ENCODE peak calls at places on chromosomes 3 and 15, in eight cellular contexts. O is C1 segment of cervical spinal cord; C is stimulated activated CD4-positive, alpha-beta T cell treated with anti-CD3 and anti-CD28 coated beads, Interleukin-2, amount 100 ng/mL, for 48 hours; Y is Kasumi-1; E is NCI-H345; R is cardiac muscle cell; M is hippocampal formation; A is tibial artery. H is an unnamed sample.

GRCh38 chr3:157093096-157093495 is 66.9 kb downstream of the CCNL1 start:
- DNase-seq in C (no peak), M (no peak), E (no peak), O (no peak), R (no peak), Y (no peak), A (no peak), H (no peak)

GRCh38 chr3:23004971-23005370 is 198.2 kb upstream of the UBE2E2 start:
- DNase-seq in Y (no peak), E (no peak), O (no peak), C (no peak), R (no peak), M (no peak), A (no peak), H (no peak)

GRCh38 chr3:194112120-194113106 is 23.5 kb upstream of the HES1 start:
- DNase-seq in R (no peak), Y (no peak), A (no peak), E (peak; percentile 51), C (no peak), M (no peak), O (no peak), H (no peak)

GRCh38 chr3:57118279-57118678 is 46.9 kb downstream of the IL17RD start:
- DNase-seq in O (no peak), A (no peak), E (no peak), C (no peak), M (no peak), R (no peak), Y (no peak), H (no peak)

GRCh38 chr15:86444527-86444926 is 364.9 kb downstream of the AGBL1 start:
- DNase-seq in Y (no peak), M (no peak), E (no peak), C (no peak), A (no peak), O (no peak), R (peak; percentile 69), H (no peak)

GRCh38 chr15:28927043-28927442 is 41.3 kb downstream of the APBA2 start:
- DNase-seq in E (no peak), O (no peak), R (no peak), Y (no peak), A (peak; percentile 20), C (no peak), M (no peak), H (no peak)

GRCh38 chr3:191328383-191328962 is 721 bp upstream of the CCDC50 start:
- DNase-seq in Y (no peak), E (peak; percentile 37), R (no peak), C (no peak), O (no peak), M (no peak), A (no peak), H (no peak)

GRCh38 chr3:66115858-66116654 is 77.3 kb upstream of the MAGI1 start:
- DNase-seq in Y (no peak), E (no peak), O (no peak), R (peak; percentile 78), A (peak; percentile 71), C (no peak), M (peak; percentile 9), H (no peak)

GRCh38 chr15:59274126-59274970 is 67.7 kb downstream of the LDHAL6B start:
- DNase-seq in R (no peak), A (no peak), E (no peak), M (no peak), C (no peak), Y (no peak), O (no peak), H (no peak)

GRCh38 chr3:149701206-149701976 is 43.6 kb upstream of the WWTR1 start:
- DNase-seq in O (no peak), R (no peak), C (no peak), M (no peak), E (no peak), Y (no peak), A (no peak), H (peak; percentile 71)

GRCh38 chr15:40932146-40932545 is 3.0 kb downstream of the DLL4 start:
- DNase-seq in Y (peak; percentile 27), A (no peak), E (peak; percentile 40), C (no peak), R (no peak), O (no peak), M (no peak), H (no peak)

GRCh38 chr3:143071776-143072175 is 47.8 kb upstream of the CHST2 start:
- DNase-seq in C (no peak), R (no peak), E (no peak), A (no peak), O (no peak), Y (no peak), M (no peak), H (no peak)

GRCh38 chr3:143525408-143525807 is 322.9 kb downstream of the SLC9A9 start:
- DNase-seq in A (no peak), C (no peak), O (no peak), E (no peak), Y (no peak), M (no peak), R (no peak), H (no peak)

GRCh38 chr15:79316864-79317263 is 6.0 kb downstream of the TMED3 start:
- DNase-seq in M (no peak), A (no peak), O (no peak), R (no peak), C (no peak), Y (no peak), E (no peak), H (no peak)

GRCh38 chr3:147614210-147614609 is 205.0 kb downstream of the ZIC1 start:
- DNase-seq in R (no peak), Y (no peak), C (no peak), E (no peak), M (no peak), O (no peak), A (no peak), H (no peak)

GRCh38 chr3:107285197-107285596 is 92.0 kb upstream of the CCDC54 start:
- DNase-seq in A (no peak), E (no peak), R (no peak), Y (no peak), M (no peak), C (no peak), O (no peak), H (no peak)

GRCh38 chr3:43074901-43075689 is 30.8 kb downstream of the POMGNT2 start:
- DNase-seq in Y (no peak), A (no peak), M (no peak), C (no peak), O (no peak), E (no peak), R (no peak), H (no peak)

GRCh38 chr15:77709135-77709886 is 76.6 kb upstream of the LINGO1 start:
- DNase-seq in O (no peak), C (no peak), Y (no peak), A (no peak), E (no peak), M (no peak), R (peak; percentile 29), H (no peak)

GRCh38 chr3:187621881-187622280 is 48.3 kb downstream of the SST start:
- DNase-seq in Y (no peak), M (no peak), R (no peak), O (no peak), A (no peak), C (no peak), E (no peak), H (no peak)

GRCh38 chr15:33022629-33023028 is 171.9 kb downstream of the FMN1 start:
- DNase-seq in C (no peak), R (peak; percentile 78), O (no peak), Y (peak; percentile 3), A (peak; percentile 56), E (peak; percentile 25), M (peak; percentile 5), H (no peak)

GRCh38 chr3:110568246-110568645 is 503.4 kb upstream of the NECTIN3 start:
- DNase-seq in E (no peak), A (no peak), C (no peak), Y (no peak), O (no peak), R (no peak), M (no peak), H (no peak)

GRCh38 chr3:122758877-122759670 is 34.6 kb downstream of the HSPBAP1 start:
- DNase-seq in Y (no peak), E (no peak), M (no peak), A (no peak), O (no peak), R (no peak), C (no peak), H (no peak)

GRCh38 chr15:68440136-68440535 is 8.2 kb upstream of the ITGA11 start:
- DNase-seq in A (no peak), R (no peak), M (no peak), C (no peak), O (no peak), E (no peak), Y (no peak), H (no peak)

GRCh38 chr15:69861331-69862171 is 236.2 kb downstream of the TLE3 start:
- DNase-seq in R (no peak), Y (no peak), A (no peak), C (no peak), M (no peak), O (no peak), E (no peak), H (no peak)